ENCODE peak calls at places on chromosomes 16 and 17, in nine cellular contexts. B is IMR-90, X is A673, V is cardiac fibroblast, L is pancreas, P is GM13976, N is OCI-LY7, D is AG10803, J is AG04450. O is an unnamed sample.

GRCh38 chr17:59074494-59074893 is 32.2 kb downstream of the TRIM37 start:
- DNase-seq in B (peak), X (no peak), V (peak), L (no peak), P (no peak), N (no peak), D (peak), J (peak), O (no peak)

GRCh38 chr17:64502809-64503208 is 3.3 kb downstream of the DDX5 start:
- DNase-seq in B (peak), X (no peak), V (no peak), L (no peak), P (no peak), N (no peak), D (peak), J (no peak), O (no peak)

GRCh38 chr17:33686171-33686570 is 393.1 kb upstream of the ASIC2 start:
- DNase-seq in B (no peak), X (peak), V (no peak), L (no peak), P (peak), N (peak), D (no peak), J (no peak), O (peak)

GRCh38 chr17:32471652-32472051 is 15.1 kb upstream of the CDK5R1 start:
- DNase-seq in B (no peak), X (no peak), V (no peak), L (no peak), P (no peak), N (no peak), D (no peak), J (no peak), O (no peak)

GRCh38 chr16:70575376-70575775 is 51.8 kb downstream of the SF3B3 start:
- DNase-seq in B (no peak), X (no peak), V (no peak), L (no peak), P (no peak), N (no peak), D (no peak), J (no peak), O (no peak)

GRCh38 chr17:17533901-17534441 is 37.8 kb upstream of the RASD1 start:
- DNase-seq in B (no peak), X (no peak), V (no peak), L (no peak), P (no peak), N (no peak), D (no peak), J (no peak), O (no peak)

GRCh38 chr17:47203984-47204721 is 5.0 kb upstream of the MYL4 start:
- DNase-seq in B (peak), X (no peak), V (no peak), L (no peak), P (no peak), N (peak), D (peak), J (no peak), O (no peak)

GRCh38 chr16:1788708-1789100 is 4.8 kb downstream of the IGFALS start:
- DNase-seq in B (no peak), X (no peak), V (no peak), L (peak), P (no peak), N (no peak), D (no peak), J (no peak), O (peak)

GRCh38 chr16:65667013-65667578 is 545.2 kb upstream of the CDH11 start:
- DNase-seq in B (peak), X (peak), V (peak), L (no peak), P (no peak), N (peak), D (peak), J (no peak), O (no peak)

GRCh38 chr16:73503093-73503492 is 455.2 kb upstream of the ZFHX3 start:
- DNase-seq in B (no peak), X (no peak), V (no peak), L (no peak), P (no peak), N (no peak), D (no peak), J (no peak), O (no peak)

GRCh38 chr16:52398021-52398420 is 148.9 kb downstream of the TOX3 start:
- DNase-seq in B (no peak), X (no peak), V (no peak), L (no peak), P (no peak), N (no peak), D (no peak), J (no peak), O (no peak)

GRCh38 chr16:23110257-23110899 is 38.9 kb downstream of the USP31 start:
- DNase-seq in B (no peak), X (no peak), V (no peak), L (no peak), P (no peak), N (no peak), D (no peak), J (no peak), O (no peak)

GRCh38 chr16:31016018-31016417 is 5.6 kb upstream of the STX1B start:
- DNase-seq in B (no peak), X (no peak), V (no peak), L (no peak), P (no peak), N (peak), D (no peak), J (no peak), O (no peak)

GRCh38 chr17:75430159-75430748 is 24.8 kb upstream of the GRB2 start:
- DNase-seq in B (peak), X (no peak), V (peak), L (no peak), P (no peak), N (no peak), D (peak), J (no peak), O (no peak)

GRCh38 chr17:72024457-72024856 is 96.4 kb upstream of the SOX9 start:
- DNase-seq in B (no peak), X (no peak), V (no peak), L (no peak), P (no peak), N (no peak), D (no peak), J (no peak), O (no peak)

GRCh38 chr17:27804113-27804512 is 3.8 kb upstream of the NOS2 start:
- DNase-seq in B (no peak), X (no peak), V (no peak), L (no peak), P (no peak), N (no peak), D (no peak), J (no peak), O (no peak)

GRCh38 chr17:2049333-2050245 is 5.3 kb upstream of the HIC1 start:
- DNase-seq in B (peak), X (peak), V (peak), L (peak), P (peak), N (peak), D (peak), J (no peak), O (peak)

GRCh38 chr17:15303851-15304250 is 37.5 kb downstream of the TEKT3 start:
- DNase-seq in B (no peak), X (no peak), V (no peak), L (no peak), P (no peak), N (no peak), D (no peak), J (no peak), O (no peak)

GRCh38 chr17:57366558-57367351 is 110.4 kb downstream of the MSI2 start:
- DNase-seq in B (no peak), X (no peak), V (peak), L (no peak), P (no peak), N (peak), D (no peak), J (no peak), O (no peak)

GRCh38 chr17:64994781-64995538 is 61.6 kb downstream of the GNA13 start:
- DNase-seq in B (no peak), X (no peak), V (no peak), L (no peak), P (no peak), N (no peak), D (no peak), J (no peak), O (no peak)

GRCh38 chr16:88924834-88925539 is 52.0 kb downstream of the CBFA2T3 start:
- DNase-seq in B (peak), X (peak), V (peak), L (peak), P (peak), N (peak), D (peak), J (peak), O (peak)
- TF ChIP-seq CTCF in B (peak), X (peak), V (peak), L (no peak), P (peak), N (peak), D (peak), J (peak), O (no peak)

GRCh38 chr16:19980866-19981265 is 92.8 kb downstream of the GPR139 start:
- DNase-seq in B (peak), X (peak), V (no peak), L (no peak), P (no peak), N (no peak), D (no peak), J (no peak), O (peak)
- TF ChIP-seq CTCF in B (peak), X (peak), V (peak), L (peak), P (peak), N (peak), D (peak), J (peak), O (peak)

GRCh38 chr16:2969545-2970521 is 685 bp downstream of the PAQR4 start:
- DNase-seq in B (peak), X (peak), V (peak), L (peak), P (peak), N (peak), D (peak), J (peak), O (peak)
- TF ChIP-seq CTCF in B (peak), X (peak), V (peak), L (peak), P (peak), N (peak), D (peak), J (peak), O (peak)

DNA sequence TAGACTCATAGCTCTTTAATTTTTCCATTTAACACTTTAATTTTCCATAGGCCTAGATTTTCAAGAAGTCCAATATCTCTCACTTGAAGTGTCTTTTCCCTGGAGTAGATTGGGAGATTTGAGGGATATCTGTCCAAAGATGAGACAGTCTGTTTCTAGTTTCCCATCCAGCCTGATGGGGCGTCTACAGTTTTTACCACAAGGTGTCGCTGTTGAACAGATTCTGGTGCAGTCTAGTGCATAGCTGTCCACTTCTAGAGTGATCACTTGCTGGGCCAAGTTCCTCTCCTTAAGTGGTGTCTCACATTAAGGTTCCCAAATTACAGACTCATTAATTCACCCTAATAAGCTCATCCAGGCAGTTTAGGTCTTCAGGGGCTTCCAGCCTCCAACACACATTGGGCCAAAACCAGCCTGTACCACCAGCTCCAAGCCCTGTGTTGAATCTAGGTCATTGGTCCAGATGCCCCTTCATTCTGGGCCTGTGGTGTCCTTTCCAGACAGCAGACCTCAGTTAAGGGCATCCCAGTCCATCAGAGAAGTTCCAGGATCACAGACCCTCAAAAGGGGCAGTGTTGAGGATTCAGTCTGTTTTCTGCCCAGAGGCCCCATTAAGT is 9.4 kb downstream of the SNX20 start:
- DNase-seq in B (peak), X (peak), V (peak), L (no peak), P (peak), N (peak), D (no peak), J (no peak), O (peak)
- TF ChIP-seq CTCF in B (peak), X (peak), V (peak), L (no peak), P (peak), N (peak), D (peak), J (peak), O (peak)

GRCh38 chr17:67375761-67376160 is 1.3 kb upstream of the PITPNC1 start:
- DNase-seq in B (no peak), X (no peak), V (no peak), L (no peak), P (no peak), N (no peak), D (peak), J (no peak), O (no peak)

GRCh38 chr17:67377727-67378443 is 804 bp downstream of the PITPNC1 start:
- DNase-seq in B (peak), X (peak), V (peak), L (peak), P (peak), N (peak), D (peak), J (no peak), O (peak)

GRCh38 chr17:67376509-67376891 is 581 bp upstream of the PITPNC1 start:
- DNase-seq in B (peak), X (no peak), V (peak), L (no peak), P (no peak), N (peak), D (peak), J (no peak), O (no peak)

GRCh38 chr17:67378444-67379250 is 1.6 kb downstream of the PITPNC1 start:
- DNase-seq in B (peak), X (peak), V (peak), L (peak), P (peak), N (peak), D (peak), J (peak), O (peak)

DNA sequence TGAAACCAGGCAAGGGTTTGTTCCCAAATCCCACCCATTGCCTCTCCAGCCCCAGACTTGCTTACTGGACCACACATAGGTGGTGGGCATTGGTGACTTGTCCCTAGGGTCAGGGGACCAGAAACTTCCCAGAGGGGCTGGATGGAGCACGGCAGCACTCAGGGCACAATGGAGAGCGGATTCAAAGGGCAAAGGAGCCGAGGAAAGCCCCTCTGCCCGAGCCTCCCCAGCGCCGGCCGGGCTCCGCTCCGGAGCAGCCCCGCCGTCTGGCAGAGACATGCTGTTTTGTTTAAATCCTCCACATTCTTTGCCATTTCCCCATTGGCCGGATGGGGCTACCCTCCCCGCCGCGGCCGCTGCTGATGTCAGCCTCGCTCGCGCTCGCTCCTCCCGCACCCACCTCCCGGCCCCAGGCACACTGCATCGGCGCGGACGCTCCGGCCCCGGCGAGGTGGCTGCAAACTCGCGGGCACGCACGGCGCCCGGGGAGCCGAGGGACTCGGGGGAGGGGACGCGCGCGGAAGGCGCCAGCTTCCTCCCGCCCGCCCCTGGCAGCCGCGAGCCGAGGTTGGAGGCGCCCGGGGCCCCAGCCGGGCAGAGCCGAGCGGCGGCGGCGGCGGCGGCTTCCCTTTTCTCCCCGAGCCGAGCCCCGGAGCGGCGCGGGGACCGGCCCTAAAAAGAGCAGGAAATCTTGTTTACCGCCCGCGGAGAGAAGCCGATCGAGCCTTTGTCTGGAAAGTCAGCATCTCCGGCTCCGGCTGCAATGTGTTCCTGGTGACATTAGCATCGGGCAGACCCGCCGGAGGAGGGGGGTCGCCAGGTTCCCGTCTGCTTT is at the start of gene PITPNC1:
- DNase-seq in B (peak), X (peak), V (peak), L (peak), P (peak), N (peak), D (peak), J (peak), O (peak)
- TF ChIP-seq CTCF in B (peak), X (no peak), V (no peak), L (no peak), P (no peak), N (peak), D (no peak), J (no peak), O (no peak)

DNA sequence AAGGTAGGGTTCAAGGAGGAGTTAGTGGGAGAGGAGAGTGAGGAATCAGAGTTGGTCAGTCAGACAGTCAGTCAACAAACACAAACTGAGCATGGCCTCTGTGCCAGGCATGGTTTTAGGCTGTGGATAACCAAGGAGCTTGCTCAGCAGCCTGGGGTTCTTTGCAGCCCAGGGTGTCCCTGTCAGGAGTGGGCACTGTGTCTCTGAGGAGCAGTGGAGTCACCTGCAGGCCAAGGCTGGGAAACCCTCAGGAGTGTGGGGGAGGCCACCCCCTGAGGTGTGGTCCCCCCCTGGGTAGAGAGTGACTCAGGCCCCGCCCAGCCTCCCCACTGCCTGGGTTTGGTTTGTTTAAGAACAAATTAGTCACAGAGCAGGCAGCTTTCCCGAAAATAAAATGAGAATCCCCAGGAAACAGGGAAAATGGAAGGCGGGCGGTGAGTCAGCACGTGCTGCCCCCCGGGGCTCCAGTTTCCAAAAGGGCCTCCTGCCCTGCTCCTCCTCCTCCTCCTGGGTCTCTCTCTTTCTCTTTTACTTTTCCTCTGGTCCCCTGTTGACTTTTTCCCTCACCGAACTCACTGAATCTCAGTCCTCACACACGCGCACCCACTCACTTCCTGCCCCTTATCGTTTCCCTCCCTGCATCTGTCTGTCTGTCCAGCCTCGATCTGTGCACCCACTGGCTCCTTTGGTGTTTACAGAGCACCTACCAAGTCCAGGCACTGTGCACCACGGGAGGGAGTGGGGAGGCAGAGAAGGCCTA is 44.3 kb downstream of the SOCS3 start:
- DNase-seq in B (peak), X (peak), V (peak), L (no peak), P (peak), N (no peak), D (peak), J (peak), O (no peak)
- TF ChIP-seq CTCF in B (peak), X (peak), V (peak), L (no peak), P (no peak), N (peak), D (peak), J (no peak), O (no peak)

GRCh38 chr16:29900102-29900887 is at the start of gene ASPHD1:
- DNase-seq in B (peak), X (peak), V (peak), L (peak), P (peak), N (peak), D (peak), J (peak), O (peak)
- TF ChIP-seq CTCF in B (no peak), X (no peak), V (no peak), L (no peak), P (no peak), N (no peak), D (no peak), J (no peak), O (no peak)

GRCh38 chr16:34802848-34803599 is 1343.6 kb downstream of the TP53TG3F start:
- DNase-seq in B (no peak), X (no peak), V (no peak), L (peak), P (no peak), N (no peak), D (no peak), J (no peak), O (no peak)
- TF ChIP-seq CTCF in B (no peak), X (no peak), V (no peak), L (no peak), P (no peak), N (no peak), D (no peak), J (no peak), O (no peak)